ENCODE peak calls at places on chromosomes 1 and 21, in five cellular contexts. D is stomach, R is neural progenitor cell, A is uterus, L is tibial nerve. W is an unnamed sample.

GRCh38 chr1:157597959-157598667 is at the start of gene FCRL4:
- DNase-seq in R (no peak), D (no peak), A (no peak), L (no peak), W (no peak)

GRCh38 chr1:145892486-145893087 is 6.9 kb upstream of the ANKRD35 start:
- DNase-seq in R (no peak), L (peak), D (peak), A (peak), W (peak)

GRCh38 chr1:241627453-241628329 is 12.5 kb downstream of the CHML start:
- DNase-seq in L (no peak), D (no peak), A (no peak), R (peak), W (peak)

GRCh38 chr1:161037661-161038522 is 872 bp downstream of the TSTD1 start:
- DNase-seq in A (no peak), L (no peak), R (peak), D (no peak), W (no peak)

GRCh38 chr1:147804942-147805723 is 44.7 kb upstream of the GJA5 start:
- DNase-seq in R (no peak), A (no peak), D (no peak), L (no peak), W (no peak)

GRCh38 chr1:69673301-69673700 is 105.6 kb downstream of the LRRC7 start:
- DNase-seq in A (no peak), R (no peak), D (no peak), L (no peak), W (no peak)

GRCh38 chr1:41420877-41421276 is 59.6 kb downstream of the FOXO6 start:
- DNase-seq in R (no peak), D (no peak), L (peak), A (no peak), W (no peak)

GRCh38 chr1:116396769-116397168 is 23.7 kb downstream of the ATP1A1 start:
- DNase-seq in D (no peak), R (no peak), L (no peak), A (no peak), W (no peak)

GRCh38 chr21:40732998-40733397 is 114.0 kb downstream of the DSCAM start:
- DNase-seq in R (no peak), D (no peak), A (no peak), L (no peak), W (no peak)

GRCh38 chr1:186643600-186643999 is 36.6 kb downstream of the PTGS2 start:
- DNase-seq in A (no peak), R (no peak), D (no peak), L (no peak), W (no peak)

GRCh38 chr1:88650676-88651418 is 33.2 kb upstream of the PKN2 start:
- DNase-seq in A (no peak), L (no peak), R (peak), D (no peak), W (no peak)

GRCh38 chr1:178694923-178695525 is 30.0 kb upstream of the RALGPS2 start:
- DNase-seq in A (no peak), L (no peak), D (no peak), R (peak), W (no peak)

GRCh38 chr1:12661606-12662219 is 17.8 kb downstream of the AADACL4 start:
- DNase-seq in A (no peak), D (no peak), L (no peak), R (no peak), W (no peak)

GRCh38 chr1:174998569-174999215 is 1.1 kb upstream of the CACYBP start:
- DNase-seq in D (peak), R (peak), L (peak), A (peak), W (no peak)

GRCh38 chr1:30782361-30783243 is 25.0 kb upstream of the LAPTM5 start:
- DNase-seq in D (peak), R (peak), L (peak), A (peak), W (peak)

GRCh38 chr1:63780541-63780940 is 6.7 kb downstream of the ROR1 start:
- DNase-seq in L (no peak), D (no peak), R (peak), A (no peak), W (no peak)

GRCh38 chr1:102580806-102581205 is 527.5 kb downstream of the COL11A1 start:
- DNase-seq in A (no peak), D (no peak), L (no peak), R (no peak), W (no peak)

GRCh38 chr1:30757196-30757949 is at the start of gene LAPTM5:
- DNase-seq in D (peak), A (no peak), R (no peak), L (peak), W (no peak)

GRCh38 chr1:4032571-4032970 is 132.5 kb upstream of the C1orf174 start:
- DNase-seq in L (no peak), D (no peak), R (no peak), A (no peak), W (no peak)

GRCh38 chr1:168083456-168084325 is 53.0 kb downstream of the GPR161 start:
- DNase-seq in D (no peak), A (no peak), R (no peak), L (no peak), W (no peak)

GRCh38 chr1:15799004-15799867 is 8.2 kb downstream of the UQCRHL start:
- DNase-seq in D (peak), A (peak), R (no peak), L (peak), W (peak)

GRCh38 chr1:89005286-89006151 is 13.1 kb upstream of the KYAT3 start:
- DNase-seq in D (no peak), L (no peak), R (no peak), A (no peak), W (no peak)

GRCh38 chr1:232636799-232637198 is 6.9 kb upstream of the SIPA1L2 start:
- DNase-seq in A (no peak), R (no peak), D (no peak), L (no peak), W (no peak)

GRCh38 chr1:233230011-233230410 is 65.5 kb downstream of the PCNX2 start:
- DNase-seq in R (no peak), L (no peak), A (no peak), D (no peak), W (no peak)

GRCh38 chr1:53381790-53382401 is 54.0 kb upstream of the LRP8 start:
- DNase-seq in A (no peak), L (no peak), D (no peak), R (no peak), W (no peak)

GRCh38 chr1:8600336-8600735 is 217.1 kb downstream of the RERE start:
- DNase-seq in L (no peak), R (no peak), D (no peak), A (no peak), W (no peak)

GRCh38 chr1:91750398-91750996 is 135.5 kb downstream of the TGFBR3 start:
- DNase-seq in R (no peak), A (no peak), D (no peak), L (no peak), W (peak)

GRCh38 chr1:53560572-53561487 is 101.6 kb downstream of the DMRTB1 start:
- DNase-seq in A (peak), L (no peak), R (no peak), D (no peak), W (no peak)

GRCh38 chr1:39988618-39989343 is 33.8 kb downstream of the MFSD2A start:
- DNase-seq in R (no peak), L (no peak), D (peak), A (no peak), W (no peak)

GRCh38 chr21:23817337-23817736 is 1789.9 kb downstream of the MRPL39 start:
- DNase-seq in R (no peak), L (no peak), A (no peak), D (no peak), W (no peak)

GRCh38 chr1:244052011-244052727 is 1.1 kb downstream of the ZBTB18 start:
- DNase-seq in D (no peak), A (no peak), L (no peak), R (peak), W (no peak)

GRCh38 chr1:26121854-26122773 is 10.5 kb downstream of the PDIK1L start:
- DNase-seq in L (no peak), R (no peak), D (no peak), A (no peak), W (no peak)

GRCh38 chr21:45514311-45515021 is 27.8 kb downstream of the SLC19A1 start:
- DNase-seq in L (no peak), A (no peak), R (no peak), D (no peak), W (no peak)

GRCh38 chr1:204683284-204684205 is 2.0 kb downstream of the LRRN2 start:
- DNase-seq in D (no peak), A (no peak), R (no peak), L (no peak), W (no peak)

GRCh38 chr1:13830616-13831280 is 130.8 kb downstream of the PRDM2 start:
- DNase-seq in A (no peak), R (no peak), L (no peak), D (no peak), W (no peak)

GRCh38 chr1:37474697-37475379 is 458 bp downstream of the ZC3H12A start:
- DNase-seq in R (no peak), L (no peak), A (no peak), D (peak), W (peak)

GRCh38 chr1:156539824-156540223 is 32.5 kb downstream of the IQGAP3 start:
- DNase-seq in L (no peak), D (no peak), R (no peak), A (no peak), W (no peak)

GRCh38 chr1:156546267-156546666 is 26.1 kb downstream of the IQGAP3 start:
- DNase-seq in A (no peak), D (no peak), R (no peak), L (no peak), W (no peak)

GRCh38 chr1:156540955-156541354 is 31.4 kb downstream of the IQGAP3 start:
- DNase-seq in D (no peak), R (no peak), L (no peak), A (no peak), W (no peak)

GRCh38 chr1:156544592-156545102 is 27.7 kb downstream of the IQGAP3 start:
- DNase-seq in D (no peak), R (no peak), A (no peak), L (no peak), W (no peak)

DNA sequence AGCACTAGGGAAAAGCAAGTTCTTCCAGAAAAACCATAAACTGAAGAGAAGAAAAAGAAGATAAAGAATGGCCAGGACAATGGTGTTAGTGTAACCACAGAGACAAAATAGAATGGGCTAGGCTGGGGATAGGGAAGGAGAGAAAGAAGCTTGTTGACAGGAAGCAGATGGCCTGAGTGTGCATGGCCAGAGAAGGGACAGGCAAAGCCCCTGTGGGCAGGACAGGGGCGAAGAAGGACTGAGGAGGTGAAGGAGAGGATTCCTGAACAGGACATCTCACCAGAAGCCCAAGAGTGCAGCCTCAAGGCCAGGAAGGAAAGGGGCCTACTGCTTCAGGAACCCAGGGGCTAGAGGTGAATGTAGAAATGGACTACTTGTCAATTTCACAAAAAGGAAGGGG is 29.3 kb downstream of the IQGAP3 start:
- DNase-seq in R (no peak), L (no peak), D (no peak), A (no peak), W (no peak)
- H3K27ac ChIP-seq in R (no peak), L (no peak), D (no peak), A (no peak), W (no peak)

GRCh38 chr1:225321784-225322183 is 106.1 kb downstream of the LBR start:
- DNase-seq in D (no peak), L (no peak), R (no peak), A (no peak), W (no peak)

GRCh38 chr1:225318706-225319575 is 108.9 kb downstream of the LBR start:
- DNase-seq in A (no peak), L (peak), R (peak), D (peak), W (no peak)

DNA sequence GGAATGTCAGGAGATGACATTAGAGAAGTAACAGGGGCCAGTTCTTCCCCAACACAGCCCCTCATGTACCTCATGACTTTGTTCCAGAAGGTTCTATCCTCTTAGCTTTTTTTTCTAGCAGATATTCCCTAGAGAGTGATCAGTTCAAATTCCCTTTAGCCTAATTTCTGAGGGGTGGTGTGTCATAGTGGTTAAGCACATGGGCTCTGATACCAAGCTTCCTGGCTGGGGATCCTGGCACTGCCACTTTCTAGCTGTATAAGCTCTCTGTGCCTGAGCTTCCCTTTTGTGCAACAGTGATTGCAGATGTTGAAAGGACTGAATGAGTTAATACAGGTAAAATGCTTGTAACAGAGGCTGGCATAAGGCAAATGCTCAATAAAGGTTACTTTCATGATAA is 107.9 kb downstream of the LBR start:
- DNase-seq in L (no peak), R (no peak), A (no peak), D (no peak), W (no peak)
- H3K27ac ChIP-seq in L (no peak), R (no peak), A (no peak), D (no peak), W (no peak)

GRCh38 chr1:2307943-2308342 is 79.8 kb downstream of the SKI start:
- DNase-seq in L (no peak), D (no peak), A (no peak), R (no peak), W (no peak)
- H3K27ac ChIP-seq in L (no peak), D (no peak), A (no peak), R (no peak), W (no peak)

DNA sequence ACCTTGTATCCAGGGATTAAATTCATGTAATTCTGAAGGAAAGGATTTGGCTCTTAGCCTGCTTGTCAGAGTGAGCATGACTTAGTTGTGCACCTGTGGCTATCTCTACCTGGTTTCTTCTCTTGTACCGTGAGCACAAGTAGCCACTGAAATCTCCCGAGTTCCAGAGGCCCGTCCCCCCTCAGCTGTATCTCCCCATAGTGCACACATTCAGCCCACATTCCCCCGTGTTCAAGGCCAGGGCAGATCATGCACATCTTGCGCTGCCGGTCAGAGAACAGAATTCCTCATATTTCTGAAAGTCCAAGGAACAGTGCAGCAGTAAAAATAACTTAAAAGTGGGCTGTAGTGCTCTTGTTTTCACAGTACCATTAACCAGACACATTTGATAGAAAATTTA is 2.4 kb downstream of the TENT5C start:
- DNase-seq in L (no peak), D (no peak), A (no peak), R (no peak), W (no peak)
- H3K27ac ChIP-seq in L (no peak), D (peak), A (peak), R (no peak), W (no peak)

DNA sequence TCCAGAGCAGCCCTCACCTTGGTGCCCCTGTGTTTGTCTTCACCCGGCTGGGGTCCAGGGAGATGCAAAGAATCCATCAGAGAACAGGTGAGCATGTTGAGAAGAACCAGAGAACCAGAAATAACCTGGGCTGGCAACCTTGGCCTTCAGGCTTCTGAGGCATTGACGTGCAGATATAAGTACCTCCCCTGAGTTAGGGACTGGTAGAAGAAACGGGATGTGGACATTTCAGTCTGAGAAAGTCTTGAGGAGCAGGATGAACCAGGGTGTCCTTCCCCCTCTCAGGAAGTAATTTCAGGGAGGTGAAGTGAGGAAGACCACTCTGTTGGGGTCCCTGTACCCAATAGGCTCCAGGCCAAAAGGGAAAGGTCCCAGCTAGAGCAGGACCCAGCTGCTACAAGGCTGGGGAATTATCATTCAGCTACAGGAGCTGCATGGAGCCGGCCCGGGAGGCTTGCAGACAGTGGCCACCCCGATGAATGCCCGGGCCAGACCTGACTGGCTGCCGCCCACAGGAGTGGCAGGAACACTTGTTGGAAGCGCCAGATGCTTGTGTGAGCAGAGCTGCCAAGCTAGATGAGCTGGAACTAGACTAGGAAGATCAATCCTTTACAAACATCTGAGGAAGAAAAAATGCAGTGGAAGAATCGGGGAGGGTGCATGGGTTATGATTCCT is 1.7 kb upstream of the AURKAIP1 start:
- DNase-seq in L (no peak), A (no peak), R (no peak), D (no peak), W (no peak)
- H3K27ac ChIP-seq in L (peak), A (no peak), R (no peak), D (no peak), W (peak)

DNA sequence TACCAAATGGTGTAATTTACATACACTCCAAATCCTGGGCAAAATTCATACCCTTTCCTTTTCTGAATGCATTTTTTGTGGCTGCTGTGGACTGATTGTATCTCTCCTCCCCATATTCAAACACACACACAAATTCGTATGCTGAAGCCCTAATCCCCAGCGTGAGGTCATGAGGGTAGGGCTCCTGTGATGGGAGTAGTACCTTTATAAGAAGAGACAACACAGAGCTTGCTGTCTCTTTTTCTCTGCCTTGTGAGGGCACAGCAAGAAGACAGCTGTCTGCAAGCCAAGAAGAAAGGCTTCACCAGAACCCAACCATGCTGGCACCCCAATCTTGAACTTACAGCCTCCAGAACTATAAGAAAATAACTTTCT is 24.4 kb downstream of the DUSP10 start:
- DNase-seq in D (no peak), L (no peak), R (no peak), A (no peak), W (no peak)
- H3K27ac ChIP-seq in D (peak), L (no peak), R (no peak), A (no peak), W (no peak)